ENCODE peak calls at places on chromosome 12, in five cellular contexts. Y, Q, F, T and U are unnamed samples.
A peak's percentile ranks its signal among the peaks of the same experiment; 100 is the strongest.

GRCh38 chr12:18383203-18383602 is 121.9 kb downstream of the PIK3C2G start:
- DNase-seq in Y (no peak), Q (no peak), F (no peak), T (no peak), U (peak; percentile 50)

GRCh38 chr12:101719566-101719965 is 19.7 kb downstream of the SYCP3 start:
- DNase-seq in Y (no peak), Q (no peak), F (no peak), T (no peak), U (no peak)

GRCh38 chr12:42070056-42070455 is 74.6 kb downstream of the GXYLT1 start:
- DNase-seq in Y (no peak), Q (no peak), F (no peak), T (no peak), U (no peak)

GRCh38 chr12:52181757-52182156 is 10.1 kb downstream of the KRT80 start:
- DNase-seq in Y (no peak), Q (no peak), F (no peak), T (no peak), U (no peak)

GRCh38 chr12:107844312-107844921 is 69.9 kb downstream of the ASCL4 start:
- DNase-seq in Y (no peak), Q (peak; percentile 72), F (no peak), T (no peak), U (no peak)

GRCh38 chr12:6361834-6362233 is 13.5 kb downstream of the SCNN1A start:
- DNase-seq in Y (no peak), Q (no peak), F (no peak), T (no peak), U (no peak)

GRCh38 chr12:15788266-15789214 is 648 bp downstream of the EPS8 start:
- DNase-seq in Y (no peak), Q (no peak), F (peak; percentile 34), T (peak; percentile 3), U (no peak)

GRCh38 chr12:1491983-1492697 is 102.2 kb downstream of the FBXL14 start:
- DNase-seq in Y (peak; percentile 58), Q (no peak), F (no peak), T (no peak), U (no peak)

GRCh38 chr12:57817261-57817989 is 1.1 kb downstream of the AVIL start:
- DNase-seq in Y (no peak), Q (no peak), F (no peak), T (no peak), U (no peak)

GRCh38 chr12:85825751-85826150 is 10.5 kb downstream of the RASSF9 start:
- DNase-seq in Y (no peak), Q (no peak), F (no peak), T (no peak), U (no peak)

GRCh38 chr12:100753837-100754236 is 40.7 kb upstream of the ANO4 start:
- DNase-seq in Y (no peak), Q (no peak), F (no peak), T (no peak), U (no peak)

GRCh38 chr12:96213869-96214268 is 19.7 kb downstream of the ELK3 start:
- DNase-seq in Y (no peak), Q (no peak), F (no peak), T (no peak), U (no peak)
- H3K27ac ChIP-seq in Y (no peak overlapping the region), Q (no peak overlapping the region), F (no peak overlapping the region), T (no peak overlapping the region), U (no peak overlapping the region)

DNA sequence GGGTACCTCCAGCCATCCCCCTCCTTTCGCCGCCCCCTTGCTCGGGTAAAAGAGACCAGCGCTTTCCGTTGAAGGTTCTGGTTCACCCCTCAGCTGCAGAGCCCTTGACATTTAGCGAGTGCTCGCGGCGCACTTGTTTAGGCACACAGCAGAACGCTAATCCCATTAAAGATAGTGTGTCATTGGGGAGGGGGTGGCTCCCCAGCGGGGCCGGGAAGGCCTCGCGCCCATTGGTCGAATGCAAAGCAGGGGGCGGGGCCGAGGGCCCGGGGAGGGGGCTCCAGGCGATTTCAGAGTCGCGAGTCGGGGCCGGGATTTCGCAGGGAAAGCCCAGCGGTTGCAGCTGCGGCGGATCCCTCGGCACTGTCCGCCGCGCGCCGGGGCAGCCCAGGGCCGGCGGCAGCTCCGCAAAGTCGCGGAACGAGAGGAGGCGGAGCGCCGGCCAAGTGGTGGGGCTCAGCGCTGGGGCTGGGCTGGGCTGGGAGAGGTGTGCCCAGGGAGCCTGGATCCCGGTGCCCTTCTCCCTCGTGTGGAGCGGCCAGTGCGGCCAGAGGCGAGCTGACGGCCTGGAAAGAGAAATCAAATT is 122.9 kb downstream of the TSPAN9 start:
- DNase-seq in Y (no peak), Q (peak; percentile 92), F (no peak), T (no peak), U (no peak)
- H3K27ac ChIP-seq in Y (no peak overlapping the region), Q (no peak overlapping the region), F (no peak overlapping the region), T (no peak overlapping the region), U (no peak overlapping the region)

GRCh38 chr12:65606008-65606766 is 218.1 kb upstream of the HMGA2 start:
- DNase-seq in Y (peak; percentile 17), Q (no peak), F (no peak), T (no peak), U (no peak)

GRCh38 chr12:65608319-65608916 is 215.9 kb upstream of the HMGA2 start:
- DNase-seq in Y (no peak), Q (no peak), F (no peak), T (no peak), U (no peak)

GRCh38 chr12:65609359-65609771 is 214.9 kb upstream of the HMGA2 start:
- DNase-seq in Y (no peak), Q (no peak), F (peak; percentile 48), T (no peak), U (no peak)

GRCh38 chr12:65605019-65605418 is 219.3 kb upstream of the HMGA2 start:
- DNase-seq in Y (no peak), Q (no peak), F (no peak), T (no peak), U (no peak)

GRCh38 chr12:65607271-65607880 is 216.9 kb upstream of the HMGA2 start:
- DNase-seq in Y (no peak), Q (no peak), F (no peak), T (no peak), U (no peak)
- H3K27ac ChIP-seq in Y (no peak overlapping the region), Q (no peak overlapping the region), F (peak overlapping the region; percentile 94), T (no peak overlapping the region), U (no peak overlapping the region)

DNA sequence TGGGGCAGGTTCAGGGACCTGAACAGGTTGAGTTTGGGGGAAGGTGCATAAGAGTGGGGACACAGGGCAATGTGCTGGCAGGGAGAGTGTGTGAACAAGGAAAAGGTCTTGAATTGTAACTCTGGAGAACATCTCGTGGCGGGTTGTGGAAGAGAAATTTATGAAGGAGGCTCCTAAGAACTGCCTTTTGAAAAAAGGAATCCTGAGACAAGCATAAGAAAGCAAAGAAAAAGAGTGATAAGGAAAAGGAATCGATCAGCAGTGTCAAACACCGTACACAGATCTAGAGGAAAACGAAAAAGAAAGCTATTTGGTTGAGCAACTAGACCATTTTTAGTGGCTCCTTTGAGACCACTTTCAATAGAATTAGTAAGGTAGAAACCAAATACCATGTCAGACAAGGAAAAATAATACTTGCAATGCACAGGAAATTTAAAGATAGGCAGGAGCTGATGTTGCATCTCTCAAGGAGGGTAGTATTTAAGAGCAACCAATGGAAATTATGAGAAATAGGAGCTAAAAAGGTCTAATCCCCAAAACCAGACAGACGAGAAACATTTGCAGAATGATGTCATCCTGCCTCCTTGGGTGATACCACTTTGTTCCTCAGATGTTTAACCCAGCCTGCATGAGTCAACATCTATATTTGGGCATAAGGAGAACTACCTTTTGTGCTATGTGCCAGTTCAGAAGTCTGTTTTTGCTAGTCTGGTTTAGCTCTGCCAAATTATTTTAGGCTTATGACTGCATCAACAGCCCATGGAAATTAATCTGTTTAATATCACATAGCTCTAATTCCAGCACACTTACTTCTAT is 64.5 kb upstream of the STK38L start:
- DNase-seq in Y (no peak), Q (no peak), F (peak; percentile 74), T (peak; percentile 79), U (peak; percentile 82)
- H3K27ac ChIP-seq in Y (no peak overlapping the region), Q (no peak overlapping the region), F (no peak overlapping the region), T (no peak overlapping the region), U (no peak overlapping the region)